ENCODE peak calls at places on chromosomes 5 and 9, in five cellular contexts. E is kidney epithelial cell, D is Calu3, C is prostate gland, F is adrenal gland. X is an unnamed sample.

GRCh38 chr5:137374110-137374853 is 124.8 kb downstream of the SPOCK1 start:
- DNase-seq in E (no peak), D (no peak), C (no peak), F (no peak), X (no peak)

GRCh38 chr5:150653145-150653761 is 7.8 kb upstream of the MYOZ3 start:
- DNase-seq in E (no peak), D (no peak), C (no peak), F (no peak), X (no peak)

GRCh38 chr5:118224546-118224945 is 763.8 kb downstream of the DTWD2 start:
- DNase-seq in E (peak; percentile 35), D (no peak), C (no peak), F (no peak), X (no peak)

GRCh38 chr5:32538031-32538547 is 47.3 kb upstream of the SUB1 start:
- DNase-seq in E (no peak), D (no peak), C (no peak), F (no peak), X (no peak)

GRCh38 chr9:2704504-2704903 is 12.8 kb upstream of the KCNV2 start:
- DNase-seq in E (no peak), D (no peak), C (no peak), F (no peak), X (no peak)

GRCh38 chr5:50889790-50890189 is 223.4 kb downstream of the PARP8 start:
- DNase-seq in E (no peak), D (no peak), C (no peak), F (no peak), X (no peak)

GRCh38 chr9:128771094-128771721 is 519 bp downstream of the ZER1 start:
- DNase-seq in E (no peak), D (peak; percentile 15), C (peak; percentile 18), F (peak; percentile 40), X (peak; percentile 46)

GRCh38 chr9:116175616-116176015 is 22.0 kb downstream of the PAPPA start:
- DNase-seq in E (no peak), D (no peak), C (no peak), F (no peak), X (no peak)

GRCh38 chr5:162591724-162592123 is 524.2 kb downstream of the GABRG2 start:
- DNase-seq in E (no peak), D (no peak), C (no peak), F (no peak), X (no peak)

GRCh38 chr9:4750021-4750673 is 9.1 kb upstream of the AK3 start:
- DNase-seq in E (no peak), D (no peak), C (no peak), F (no peak), X (no peak)

GRCh38 chr5:168651654-168652053 is 72.5 kb upstream of the PANK3 start:
- DNase-seq in E (peak; percentile 42), D (peak; percentile 53), C (no peak), F (peak; percentile 29), X (no peak)

GRCh38 chr9:120524852-120525251 is 55.1 kb downstream of the CDK5RAP2 start:
- DNase-seq in E (no peak), D (no peak), C (no peak), F (no peak), X (no peak)

GRCh38 chr9:134372621-134373267 is 46.5 kb downstream of the RXRA start:
- DNase-seq in E (no peak), D (no peak), C (no peak), F (peak; percentile 60), X (no peak)

GRCh38 chr9:134371731-134372130 is 45.5 kb downstream of the RXRA start:
- DNase-seq in E (no peak), D (no peak), C (peak; percentile 83), F (peak; percentile 69), X (no peak)

GRCh38 chr9:134373953-134374300 is 47.7 kb downstream of the RXRA start:
- DNase-seq in E (no peak), D (no peak), C (no peak), F (peak; percentile 80), X (no peak)

GRCh38 chr9:134374301-134375010 is 48.2 kb downstream of the RXRA start:
- DNase-seq in E (no peak), D (no peak), C (no peak), F (peak; percentile 66), X (no peak)

GRCh38 chr9:134373269-134373668 is 47.0 kb downstream of the RXRA start:
- DNase-seq in E (no peak), D (no peak), C (no peak), F (no peak), X (no peak)
- TF ChIP-seq CTCF in E (no peak), D (no peak), C (no peak), F (peak; percentile 17), X (no peak)

GRCh38 chr9:110432253-110432652 is 94.6 kb upstream of the TXNDC8 start:
- DNase-seq in E (no peak), D (no peak), C (no peak), F (no peak), X (no peak)

GRCh38 chr9:110427497-110428104 is 89.9 kb upstream of the TXNDC8 start:
- DNase-seq in E (no peak), D (peak; percentile 56), C (no peak), F (peak; percentile 61), X (no peak)

GRCh38 chr9:110426052-110426709 is 88.5 kb upstream of the TXNDC8 start:
- DNase-seq in E (no peak), D (no peak), C (no peak), F (no peak), X (no peak)

DNA sequence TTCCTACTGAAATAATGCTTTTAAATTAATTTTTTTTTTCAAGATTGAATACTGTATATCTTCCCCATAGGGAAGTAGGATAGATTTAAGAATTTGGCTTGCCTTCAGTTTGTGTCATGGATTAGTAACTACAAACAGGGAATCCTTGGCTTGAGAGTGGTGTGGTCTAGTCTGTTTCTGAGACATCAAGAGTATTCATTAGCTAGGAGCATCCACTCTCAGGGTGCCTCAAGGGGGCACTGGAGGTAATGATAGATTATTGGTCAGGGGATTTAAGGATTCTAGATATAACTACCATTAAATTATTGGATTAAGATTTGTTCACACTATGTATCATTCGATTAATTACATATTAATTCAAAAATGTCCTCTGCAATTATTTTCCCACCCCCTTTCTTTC is 91.8 kb upstream of the TXNDC8 start:
- DNase-seq in E (no peak), D (no peak), C (no peak), F (no peak), X (no peak)
- TF ChIP-seq CTCF in E (peak; percentile 1), D (no peak), C (no peak), F (no peak), X (peak; percentile 20)

GRCh38 chr9:15824310-15824709 is 271.5 kb downstream of the CCDC171 start:
- DNase-seq in E (no peak), D (no peak), C (no peak), F (no peak), X (no peak)
- TF ChIP-seq CTCF in E (peak; percentile 5), D (no peak), C (no peak), F (no peak), X (peak; percentile 15)

GRCh38 chr9:115165233-115165632 is 47.3 kb upstream of the TNC start:
- DNase-seq in E (no peak), D (no peak), C (no peak), F (no peak), X (no peak)

GRCh38 chr9:115167175-115167574 is 49.2 kb upstream of the TNC start:
- DNase-seq in E (peak; percentile 69), D (no peak), C (no peak), F (no peak), X (no peak)

GRCh38 chr9:115172105-115172504 is 54.1 kb upstream of the TNC start:
- DNase-seq in E (no peak), D (no peak), C (no peak), F (no peak), X (no peak)

GRCh38 chr9:115169003-115169402 is 51.0 kb upstream of the TNC start:
- DNase-seq in E (no peak), D (no peak), C (no peak), F (no peak), X (no peak)

GRCh38 chr9:115170674-115171073 is 52.7 kb upstream of the TNC start:
- DNase-seq in E (peak; percentile 53), D (no peak), C (no peak), F (no peak), X (no peak)
- TF ChIP-seq CTCF in E (peak; percentile 5), D (no peak), C (no peak), F (no peak), X (no peak)

GRCh38 chr9:97895695-97896332 is 26.5 kb downstream of the TRMO start:
- DNase-seq in E (no peak), D (no peak), C (no peak), F (no peak), X (no peak)

GRCh38 chr9:97891736-97892135 is 30.6 kb downstream of the TRMO start:
- DNase-seq in E (no peak), D (no peak), C (no peak), F (no peak), X (no peak)

DNA sequence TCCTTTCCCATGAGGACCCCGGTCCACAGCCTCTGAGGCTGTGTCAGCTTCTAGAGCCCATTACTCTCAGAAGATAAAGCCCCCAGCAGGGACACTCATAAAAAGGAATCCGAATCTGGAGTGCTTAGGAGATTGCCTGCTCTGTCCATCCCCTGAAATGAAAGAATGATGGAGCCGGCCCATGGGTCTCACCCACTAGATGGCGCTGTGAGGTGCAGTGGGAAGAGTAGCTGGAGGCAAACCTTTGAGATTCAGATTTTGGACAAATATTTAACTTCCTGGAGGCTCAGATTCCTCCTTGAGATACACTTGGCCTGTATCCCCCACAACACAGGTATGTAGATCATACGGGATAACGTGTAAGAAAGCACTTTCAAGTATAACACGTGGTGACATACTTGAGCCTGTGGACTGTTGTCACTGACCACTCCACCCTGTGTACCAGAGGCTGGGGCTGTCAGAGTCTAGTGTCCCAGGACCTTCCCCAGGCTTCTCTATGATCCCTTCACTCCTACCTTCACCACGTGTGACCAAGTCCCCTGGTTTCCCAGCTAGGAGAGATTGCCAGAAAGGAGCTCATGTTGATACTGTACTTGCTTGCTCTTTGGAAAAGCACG is 32.3 kb downstream of the TRMO start:
- DNase-seq in E (no peak), D (peak; percentile 30), C (no peak), F (peak; percentile 36), X (no peak)
- TF ChIP-seq CTCF in E (peak; percentile 58), D (no peak), C (peak; percentile 14), F (peak; percentile 51), X (peak; percentile 52)

DNA sequence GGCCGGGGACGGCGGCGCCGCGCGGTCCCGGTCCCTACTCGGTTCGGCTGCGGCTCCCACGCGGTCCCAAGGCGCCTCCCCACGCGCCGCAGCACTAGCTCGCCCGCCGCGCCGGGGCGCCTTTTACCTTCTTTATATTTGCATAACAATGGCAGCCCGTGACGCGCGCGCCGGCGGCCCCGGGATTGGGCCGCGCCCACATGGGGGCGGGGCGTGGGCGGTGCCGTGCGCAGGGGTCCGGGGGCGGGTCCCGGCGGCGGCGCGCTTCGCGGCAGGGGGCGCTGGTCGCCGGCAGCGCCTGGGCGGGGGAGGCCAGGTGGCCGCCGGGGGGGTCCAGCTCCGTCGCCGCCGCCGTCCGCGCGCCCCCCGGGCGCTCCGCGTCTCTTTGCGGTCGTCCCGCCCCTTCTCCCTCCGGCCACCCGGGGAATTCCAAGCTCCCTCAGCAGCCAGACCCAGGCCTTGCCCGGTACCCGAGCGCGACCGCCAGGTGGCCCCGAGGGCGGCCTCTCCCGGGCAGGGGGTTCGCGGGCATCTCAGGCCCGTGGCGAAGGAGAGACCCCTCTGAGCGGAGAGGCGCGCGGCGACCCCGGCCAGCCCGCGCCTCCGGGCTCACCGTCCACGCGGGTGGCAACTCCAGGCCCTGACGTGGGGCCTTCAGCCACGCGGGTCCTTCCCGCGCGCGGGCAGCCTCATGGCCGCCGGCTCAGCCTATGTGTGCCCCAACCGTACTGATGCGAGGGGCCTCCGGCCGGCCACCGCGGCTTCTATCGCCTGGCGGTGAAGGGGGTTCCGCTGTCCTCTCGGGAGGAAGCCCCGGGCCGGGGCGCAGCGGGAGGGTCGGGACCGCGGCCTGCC is at the start of gene NRARP:
- DNase-seq in E (no peak), D (peak; percentile 90), C (peak; percentile 94), F (peak; percentile 87), X (peak; percentile 92)
- TF ChIP-seq CTCF in E (peak; percentile 59), D (peak; percentile 76), C (peak; percentile 69), F (peak; percentile 55), X (no peak)

X was measured in D721Med.